ENCODE peak calls at places on chromosome 1, in seven cellular contexts. One of them, this sample, is unnamed.

GRCh38 chr1:66809245-66809644 is 8.2 kb upstream of the INSL5 start:
- DNase-seq in mesendoderm: no peak
- DNase-seq in fibroblast of the aortic adventitia: no peak
- DNase-seq in stimulated activated CD4-positive, alpha-beta T cell treated with anti-CD3 and anti-CD28 coated beads, TNF-alpha, amount 100 ng/mL, for 24 hours: no peak
- DNase-seq in stimulated activated effector memory CD8-positive, alpha-beta T cell treated with anti-CD3 and anti-CD28 coated beads, Interleukin-12 subunit alpha, Interleukin-12 subunit beta, amount 100 ng/mL, for 72 hours: no peak
- DNase-seq in astrocyte: no peak
- DNase-seq in stimulated activated CD8-positive, alpha-beta memory T cell treated with anti-CD3 and anti-CD28 coated beads, Interleukin-12 subunit alpha, Interleukin-12 subunit beta, amount 100 ng/mL, for 4 hours: no peak
- DNase-seq in this sample: no peak

GRCh38 chr1:185159966-185160365 is 3.0 kb downstream of the SWT1 start:
- DNase-seq in mesendoderm: no peak
- DNase-seq in fibroblast of the aortic adventitia: peak
- DNase-seq in stimulated activated CD4-positive, alpha-beta T cell treated with anti-CD3 and anti-CD28 coated beads, TNF-alpha, amount 100 ng/mL, for 24 hours: no peak
- DNase-seq in stimulated activated effector memory CD8-positive, alpha-beta T cell treated with anti-CD3 and anti-CD28 coated beads, Interleukin-12 subunit alpha, Interleukin-12 subunit beta, amount 100 ng/mL, for 72 hours: no peak
- DNase-seq in astrocyte: peak
- DNase-seq in stimulated activated CD8-positive, alpha-beta memory T cell treated with anti-CD3 and anti-CD28 coated beads, Interleukin-12 subunit alpha, Interleukin-12 subunit beta, amount 100 ng/mL, for 4 hours: no peak
- DNase-seq in this sample: no peak

GRCh38 chr1:42176902-42177519 is 12.5 kb upstream of the GUCA2A start:
- DNase-seq in mesendoderm: peak
- DNase-seq in fibroblast of the aortic adventitia: peak
- DNase-seq in stimulated activated CD4-positive, alpha-beta T cell treated with anti-CD3 and anti-CD28 coated beads, TNF-alpha, amount 100 ng/mL, for 24 hours: no peak
- DNase-seq in stimulated activated effector memory CD8-positive, alpha-beta T cell treated with anti-CD3 and anti-CD28 coated beads, Interleukin-12 subunit alpha, Interleukin-12 subunit beta, amount 100 ng/mL, for 72 hours: no peak
- DNase-seq in astrocyte: peak
- DNase-seq in stimulated activated CD8-positive, alpha-beta memory T cell treated with anti-CD3 and anti-CD28 coated beads, Interleukin-12 subunit alpha, Interleukin-12 subunit beta, amount 100 ng/mL, for 4 hours: no peak
- DNase-seq in this sample: peak

GRCh38 chr1:24822887-24823286 is 77.6 kb downstream of the CLIC4 start:
- DNase-seq in mesendoderm: no peak
- DNase-seq in fibroblast of the aortic adventitia: no peak
- DNase-seq in stimulated activated CD4-positive, alpha-beta T cell treated with anti-CD3 and anti-CD28 coated beads, TNF-alpha, amount 100 ng/mL, for 24 hours: no peak
- DNase-seq in stimulated activated effector memory CD8-positive, alpha-beta T cell treated with anti-CD3 and anti-CD28 coated beads, Interleukin-12 subunit alpha, Interleukin-12 subunit beta, amount 100 ng/mL, for 72 hours: no peak
- DNase-seq in astrocyte: no peak
- DNase-seq in stimulated activated CD8-positive, alpha-beta memory T cell treated with anti-CD3 and anti-CD28 coated beads, Interleukin-12 subunit alpha, Interleukin-12 subunit beta, amount 100 ng/mL, for 4 hours: no peak
- DNase-seq in this sample: no peak

GRCh38 chr1:89831462-89832113 is 10.8 kb downstream of the LRRC8D start:
- DNase-seq in mesendoderm: no peak
- DNase-seq in fibroblast of the aortic adventitia: no peak
- DNase-seq in stimulated activated CD4-positive, alpha-beta T cell treated with anti-CD3 and anti-CD28 coated beads, TNF-alpha, amount 100 ng/mL, for 24 hours: no peak
- DNase-seq in stimulated activated effector memory CD8-positive, alpha-beta T cell treated with anti-CD3 and anti-CD28 coated beads, Interleukin-12 subunit alpha, Interleukin-12 subunit beta, amount 100 ng/mL, for 72 hours: no peak
- DNase-seq in astrocyte: no peak
- DNase-seq in stimulated activated CD8-positive, alpha-beta memory T cell treated with anti-CD3 and anti-CD28 coated beads, Interleukin-12 subunit alpha, Interleukin-12 subunit beta, amount 100 ng/mL, for 4 hours: no peak
- DNase-seq in this sample: no peak

GRCh38 chr1:186465956-186466355 is 5.0 kb upstream of the PDC start:
- DNase-seq in mesendoderm: no peak
- DNase-seq in fibroblast of the aortic adventitia: peak
- DNase-seq in stimulated activated CD4-positive, alpha-beta T cell treated with anti-CD3 and anti-CD28 coated beads, TNF-alpha, amount 100 ng/mL, for 24 hours: no peak
- DNase-seq in stimulated activated effector memory CD8-positive, alpha-beta T cell treated with anti-CD3 and anti-CD28 coated beads, Interleukin-12 subunit alpha, Interleukin-12 subunit beta, amount 100 ng/mL, for 72 hours: no peak
- DNase-seq in astrocyte: no peak
- DNase-seq in stimulated activated CD8-positive, alpha-beta memory T cell treated with anti-CD3 and anti-CD28 coated beads, Interleukin-12 subunit alpha, Interleukin-12 subunit beta, amount 100 ng/mL, for 4 hours: no peak
- DNase-seq in this sample: no peak

GRCh38 chr1:83692524-83693336 is 306.2 kb downstream of the TTLL7 start:
- DNase-seq in mesendoderm: peak
- DNase-seq in fibroblast of the aortic adventitia: no peak
- DNase-seq in stimulated activated CD4-positive, alpha-beta T cell treated with anti-CD3 and anti-CD28 coated beads, TNF-alpha, amount 100 ng/mL, for 24 hours: peak
- DNase-seq in stimulated activated effector memory CD8-positive, alpha-beta T cell treated with anti-CD3 and anti-CD28 coated beads, Interleukin-12 subunit alpha, Interleukin-12 subunit beta, amount 100 ng/mL, for 72 hours: no peak
- DNase-seq in astrocyte: peak
- DNase-seq in stimulated activated CD8-positive, alpha-beta memory T cell treated with anti-CD3 and anti-CD28 coated beads, Interleukin-12 subunit alpha, Interleukin-12 subunit beta, amount 100 ng/mL, for 4 hours: no peak
- DNase-seq in this sample: peak

GRCh38 chr1:234692961-234693360 is 83.0 kb upstream of the IRF2BP2 start:
- DNase-seq in mesendoderm: no peak
- DNase-seq in fibroblast of the aortic adventitia: no peak
- DNase-seq in stimulated activated CD4-positive, alpha-beta T cell treated with anti-CD3 and anti-CD28 coated beads, TNF-alpha, amount 100 ng/mL, for 24 hours: no peak
- DNase-seq in stimulated activated effector memory CD8-positive, alpha-beta T cell treated with anti-CD3 and anti-CD28 coated beads, Interleukin-12 subunit alpha, Interleukin-12 subunit beta, amount 100 ng/mL, for 72 hours: no peak
- DNase-seq in astrocyte: no peak
- DNase-seq in stimulated activated CD8-positive, alpha-beta memory T cell treated with anti-CD3 and anti-CD28 coated beads, Interleukin-12 subunit alpha, Interleukin-12 subunit beta, amount 100 ng/mL, for 4 hours: no peak
- DNase-seq in this sample: no peak

GRCh38 chr1:171210355-171210754 is 25.3 kb downstream of the FMO2 start:
- DNase-seq in mesendoderm: no peak
- DNase-seq in fibroblast of the aortic adventitia: peak
- DNase-seq in stimulated activated CD4-positive, alpha-beta T cell treated with anti-CD3 and anti-CD28 coated beads, TNF-alpha, amount 100 ng/mL, for 24 hours: no peak
- DNase-seq in stimulated activated effector memory CD8-positive, alpha-beta T cell treated with anti-CD3 and anti-CD28 coated beads, Interleukin-12 subunit alpha, Interleukin-12 subunit beta, amount 100 ng/mL, for 72 hours: no peak
- DNase-seq in astrocyte: no peak
- DNase-seq in stimulated activated CD8-positive, alpha-beta memory T cell treated with anti-CD3 and anti-CD28 coated beads, Interleukin-12 subunit alpha, Interleukin-12 subunit beta, amount 100 ng/mL, for 4 hours: no peak
- DNase-seq in this sample: no peak

GRCh38 chr1:47555841-47556616 is 118.2 kb downstream of the FOXD2 start:
- DNase-seq in mesendoderm: no peak
- DNase-seq in fibroblast of the aortic adventitia: no peak
- DNase-seq in stimulated activated CD4-positive, alpha-beta T cell treated with anti-CD3 and anti-CD28 coated beads, TNF-alpha, amount 100 ng/mL, for 24 hours: no peak
- DNase-seq in stimulated activated effector memory CD8-positive, alpha-beta T cell treated with anti-CD3 and anti-CD28 coated beads, Interleukin-12 subunit alpha, Interleukin-12 subunit beta, amount 100 ng/mL, for 72 hours: no peak
- DNase-seq in astrocyte: peak
- DNase-seq in stimulated activated CD8-positive, alpha-beta memory T cell treated with anti-CD3 and anti-CD28 coated beads, Interleukin-12 subunit alpha, Interleukin-12 subunit beta, amount 100 ng/mL, for 4 hours: no peak
- DNase-seq in this sample: peak

GRCh38 chr1:205013683-205014367 is 29.2 kb upstream of the CNTN2 start:
- DNase-seq in mesendoderm: no peak
- DNase-seq in fibroblast of the aortic adventitia: peak
- DNase-seq in stimulated activated CD4-positive, alpha-beta T cell treated with anti-CD3 and anti-CD28 coated beads, TNF-alpha, amount 100 ng/mL, for 24 hours: no peak
- DNase-seq in stimulated activated effector memory CD8-positive, alpha-beta T cell treated with anti-CD3 and anti-CD28 coated beads, Interleukin-12 subunit alpha, Interleukin-12 subunit beta, amount 100 ng/mL, for 72 hours: no peak
- DNase-seq in astrocyte: peak
- DNase-seq in stimulated activated CD8-positive, alpha-beta memory T cell treated with anti-CD3 and anti-CD28 coated beads, Interleukin-12 subunit alpha, Interleukin-12 subunit beta, amount 100 ng/mL, for 4 hours: no peak
- DNase-seq in this sample: no peak

GRCh38 chr1:1784933-1785332 is 6.7 kb upstream of the NADK start:
- DNase-seq in mesendoderm: no peak
- DNase-seq in fibroblast of the aortic adventitia: no peak
- DNase-seq in stimulated activated CD4-positive, alpha-beta T cell treated with anti-CD3 and anti-CD28 coated beads, TNF-alpha, amount 100 ng/mL, for 24 hours: no peak
- DNase-seq in stimulated activated effector memory CD8-positive, alpha-beta T cell treated with anti-CD3 and anti-CD28 coated beads, Interleukin-12 subunit alpha, Interleukin-12 subunit beta, amount 100 ng/mL, for 72 hours: no peak
- DNase-seq in astrocyte: no peak
- DNase-seq in stimulated activated CD8-positive, alpha-beta memory T cell treated with anti-CD3 and anti-CD28 coated beads, Interleukin-12 subunit alpha, Interleukin-12 subunit beta, amount 100 ng/mL, for 4 hours: no peak
- DNase-seq in this sample: no peak

GRCh38 chr1:222788328-222789156 is 26.3 kb upstream of the DISP1 start:
- DNase-seq in mesendoderm: no peak
- DNase-seq in fibroblast of the aortic adventitia: no peak
- DNase-seq in stimulated activated CD4-positive, alpha-beta T cell treated with anti-CD3 and anti-CD28 coated beads, TNF-alpha, amount 100 ng/mL, for 24 hours: no peak
- DNase-seq in stimulated activated effector memory CD8-positive, alpha-beta T cell treated with anti-CD3 and anti-CD28 coated beads, Interleukin-12 subunit alpha, Interleukin-12 subunit beta, amount 100 ng/mL, for 72 hours: no peak
- DNase-seq in astrocyte: no peak
- DNase-seq in stimulated activated CD8-positive, alpha-beta memory T cell treated with anti-CD3 and anti-CD28 coated beads, Interleukin-12 subunit alpha, Interleukin-12 subunit beta, amount 100 ng/mL, for 4 hours: no peak
- DNase-seq in this sample: no peak

GRCh38 chr1:157437301-157437700 is 115.0 kb downstream of the FCRL5 start:
- DNase-seq in mesendoderm: no peak
- DNase-seq in fibroblast of the aortic adventitia: no peak
- DNase-seq in stimulated activated CD4-positive, alpha-beta T cell treated with anti-CD3 and anti-CD28 coated beads, TNF-alpha, amount 100 ng/mL, for 24 hours: no peak
- DNase-seq in stimulated activated effector memory CD8-positive, alpha-beta T cell treated with anti-CD3 and anti-CD28 coated beads, Interleukin-12 subunit alpha, Interleukin-12 subunit beta, amount 100 ng/mL, for 72 hours: no peak
- DNase-seq in astrocyte: no peak
- DNase-seq in stimulated activated CD8-positive, alpha-beta memory T cell treated with anti-CD3 and anti-CD28 coated beads, Interleukin-12 subunit alpha, Interleukin-12 subunit beta, amount 100 ng/mL, for 4 hours: no peak
- DNase-seq in this sample: no peak

GRCh38 chr1:29124366-29125236 is 898 bp upstream of the TMEM200B start:
- DNase-seq in mesendoderm: peak
- DNase-seq in fibroblast of the aortic adventitia: peak
- DNase-seq in stimulated activated CD4-positive, alpha-beta T cell treated with anti-CD3 and anti-CD28 coated beads, TNF-alpha, amount 100 ng/mL, for 24 hours: peak
- DNase-seq in stimulated activated effector memory CD8-positive, alpha-beta T cell treated with anti-CD3 and anti-CD28 coated beads, Interleukin-12 subunit alpha, Interleukin-12 subunit beta, amount 100 ng/mL, for 72 hours: peak
- DNase-seq in astrocyte: peak
- DNase-seq in stimulated activated CD8-positive, alpha-beta memory T cell treated with anti-CD3 and anti-CD28 coated beads, Interleukin-12 subunit alpha, Interleukin-12 subunit beta, amount 100 ng/mL, for 4 hours: peak
- DNase-seq in this sample: peak

GRCh38 chr1:33864460-33865389 is 846 bp downstream of the HMGB4 start:
- DNase-seq in mesendoderm: no peak
- DNase-seq in fibroblast of the aortic adventitia: no peak
- DNase-seq in stimulated activated CD4-positive, alpha-beta T cell treated with anti-CD3 and anti-CD28 coated beads, TNF-alpha, amount 100 ng/mL, for 24 hours: no peak
- DNase-seq in stimulated activated effector memory CD8-positive, alpha-beta T cell treated with anti-CD3 and anti-CD28 coated beads, Interleukin-12 subunit alpha, Interleukin-12 subunit beta, amount 100 ng/mL, for 72 hours: no peak
- DNase-seq in astrocyte: no peak
- DNase-seq in stimulated activated CD8-positive, alpha-beta memory T cell treated with anti-CD3 and anti-CD28 coated beads, Interleukin-12 subunit alpha, Interleukin-12 subunit beta, amount 100 ng/mL, for 4 hours: no peak
- DNase-seq in this sample: no peak

GRCh38 chr1:235075121-235075954 is 53.3 kb downstream of the TOMM20 start:
- DNase-seq in mesendoderm: no peak
- DNase-seq in fibroblast of the aortic adventitia: peak
- DNase-seq in stimulated activated CD4-positive, alpha-beta T cell treated with anti-CD3 and anti-CD28 coated beads, TNF-alpha, amount 100 ng/mL, for 24 hours: peak
- DNase-seq in stimulated activated effector memory CD8-positive, alpha-beta T cell treated with anti-CD3 and anti-CD28 coated beads, Interleukin-12 subunit alpha, Interleukin-12 subunit beta, amount 100 ng/mL, for 72 hours: peak
- DNase-seq in astrocyte: peak
- DNase-seq in stimulated activated CD8-positive, alpha-beta memory T cell treated with anti-CD3 and anti-CD28 coated beads, Interleukin-12 subunit alpha, Interleukin-12 subunit beta, amount 100 ng/mL, for 4 hours: peak
- DNase-seq in this sample: peak